ENCODE peak calls at places on chromosomes 2 and 18, in eight cellular contexts. A is EH; H is activated T-helper 1 cell treated with anti-CD3 and anti-CD28 coated beads, Interleukin-2, amount 50 U/mL, for 16 hours; M is sciatic nerve; B is AG10803; I is AG04450; G is D721Med; C is adrenal gland. F is an unnamed sample.

GRCh38 chr2:222827417-222827816 is 33.4 kb upstream of the ACSL3 start:
- DNase-seq in C (no peak), H (no peak), B (no peak), I (no peak), G (no peak), A (no peak), M (no peak), F (no peak)

GRCh38 chr18:8667846-8668245 is 37.5 kb upstream of the MTCL1 start:
- DNase-seq in C (no peak), H (no peak), G (no peak), A (peak; percentile 69), B (peak; percentile 50), I (no peak), M (no peak), F (no peak)

GRCh38 chr2:69724540-69725159 is 17.3 kb upstream of the ANXA4 start:
- DNase-seq in B (peak; percentile 68), M (peak; percentile 95), A (peak; percentile 79), I (peak; percentile 51), H (peak; percentile 77), G (peak; percentile 39), C (peak; percentile 91), F (peak; percentile 49)

GRCh38 chr2:171515672-171516298 is 6.5 kb upstream of the CYBRD1 start:
- DNase-seq in A (peak; percentile 78), C (peak; percentile 78), H (no peak), G (no peak), B (peak; percentile 69), M (no peak), I (no peak), F (peak; percentile 90)

GRCh38 chr2:63719052-63719451 is 122.6 kb upstream of the UGP2 start:
- DNase-seq in M (no peak), H (no peak), G (no peak), I (no peak), B (no peak), C (no peak), A (no peak), F (no peak)

GRCh38 chr2:152127628-152128027 is 28.8 kb upstream of the CACNB4 start:
- DNase-seq in A (no peak), C (no peak), I (no peak), B (no peak), G (no peak), H (no peak), M (no peak), F (no peak)

GRCh38 chr18:51637881-51638280 is 440.4 kb upstream of the MEX3C start:
- DNase-seq in A (no peak), I (no peak), C (no peak), M (no peak), H (no peak), B (no peak), G (no peak), F (no peak)

GRCh38 chr2:199875400-199875799 is 24.4 kb upstream of the FTCDNL1 start:
- DNase-seq in B (peak; percentile 55), H (no peak), G (no peak), I (no peak), M (no peak), A (peak; percentile 74), C (no peak), F (no peak)

GRCh38 chr2:64650722-64651338 is 2.9 kb downstream of the SERTAD2 start:
- DNase-seq in G (no peak), B (no peak), A (no peak), M (no peak), C (no peak), H (no peak), I (no peak), F (no peak)

GRCh38 chr2:217629347-217629746 is 373.4 kb downstream of the TNS1 start:
- DNase-seq in A (no peak), B (no peak), G (no peak), I (no peak), C (no peak), M (no peak), H (no peak), F (no peak)

GRCh38 chr2:153163055-153163454 is 315.5 kb downstream of the RPRM start:
- DNase-seq in B (no peak), H (no peak), G (peak; percentile 17), I (no peak), M (no peak), A (no peak), C (peak; percentile 32), F (no peak)

GRCh38 chr2:157172866-157173578 is 84.5 kb upstream of the GALNT5 start:
- DNase-seq in G (no peak), I (no peak), H (no peak), A (peak; percentile 51), B (peak; percentile 56), C (no peak), M (no peak), F (no peak)

GRCh38 chr2:30631051-30631671 is 176.1 kb downstream of the CAPN13 start:
- DNase-seq in G (no peak), B (peak; percentile 22), C (no peak), H (no peak), I (no peak), A (no peak), M (no peak), F (no peak)